ENCODE peak calls at places on chromosome 18, in four cellular contexts. X is RPMI7951; M is stimulated activated CD4-positive, alpha-beta T cell treated with anti-CD3 and anti-CD28 coated beads, Interleukin-12 subunit alpha, Interleukin-12 subunit beta, amount 100 ng/mL, for 48 hours; U is pulmonary artery endothelial cell. G is an unnamed sample.

GRCh38 chr18:49966090-49966489 is 152.8 kb upstream of the ACAA2 start:
- DNase-seq in X (peak; percentile 54), M (no peak), U (no peak), G (no peak)

GRCh38 chr18:24831871-24832665 is 371.6 kb downstream of the HRH4 start:
- DNase-seq in X (no peak), M (no peak), U (peak; percentile 5), G (peak; percentile 60)

GRCh38 chr18:2207294-2207693 is 364.0 kb downstream of the METTL4 start:
- DNase-seq in X (no peak), M (no peak), U (no peak), G (no peak)

GRCh38 chr18:58541137-58541788 is 87.6 kb downstream of the ALPK2 start:
- DNase-seq in X (peak; percentile 52), M (no peak), U (no peak), G (peak; percentile 6)

GRCh38 chr18:31603335-31603734 is 11.7 kb downstream of the TTR start:
- DNase-seq in X (no peak), M (peak; percentile 0), U (no peak), G (no peak)

GRCh38 chr18:33567705-33568104 is 10.3 kb upstream of the ASXL3 start:
- DNase-seq in X (no peak), M (no peak), U (no peak), G (no peak)

GRCh38 chr18:59035591-59035990 is 104.1 kb upstream of the SEC11C start:
- DNase-seq in X (no peak), M (no peak), U (no peak), G (no peak)

GRCh38 chr18:7978834-7979233 is 411.7 kb downstream of the PTPRM start:
- DNase-seq in X (no peak), M (no peak), U (no peak), G (no peak)

GRCh38 chr18:59085126-59085794 is 54.4 kb upstream of the SEC11C start:
- DNase-seq in X (no peak), M (no peak), U (no peak), G (no peak)

GRCh38 chr18:3447035-3447894 is 2.7 kb upstream of the TGIF1 start:
- DNase-seq in X (no peak), M (no peak), U (no peak), G (peak; percentile 22)

GRCh38 chr18:79599503-79599931 is 80.1 kb upstream of the CTDP1 start:
- DNase-seq in X (no peak), M (no peak), U (no peak), G (no peak)

GRCh38 chr18:35121531-35121930 is 80.3 kb downstream of the MAPRE2 start:
- DNase-seq in X (no peak), M (no peak), U (no peak), G (no peak)

GRCh38 chr18:36579311-36579710 is 249.5 kb downstream of the TPGS2 start:
- DNase-seq in X (peak; percentile 24), M (no peak), U (no peak), G (no peak)

GRCh38 chr18:47382171-47382570 is 130.7 kb upstream of the SKOR2 start:
- DNase-seq in X (no peak), M (no peak), U (no peak), G (no peak)

GRCh38 chr18:47758000-47758399 is 172.5 kb downstream of the SMAD2 start:
- DNase-seq in X (no peak), M (no peak), U (no peak), G (no peak)

GRCh38 chr18:40055262-40055661 is 1899.8 kb upstream of the PIK3C3 start:
- DNase-seq in X (no peak), M (no peak), U (no peak), G (no peak)

GRCh38 chr18:39772155-39772919 is 2182.7 kb upstream of the PIK3C3 start:
- DNase-seq in X (no peak), M (no peak), U (no peak), G (no peak)

G was measured in dermis microvascular lymphatic vessel endothelial cell.